ENCODE peak calls at places on chromosomes 12 and 14, in six cellular contexts. R is CD8-positive, alpha-beta T cell; J is activated CD4-positive, alpha-beta T cell treated with anti-CD3 and anti-CD28 coated beads, Interleukin-2, amount 10 ng/mL, durations not matched to agents 7 days and 5 days; I is DMS153; H is SW 1271; G is endodermal cell. K is an unnamed sample.
A peak's percentile ranks its signal among the peaks of the same experiment; 100 is the strongest.

GRCh38 chr12:49413010-49413409 is 45.7 kb downstream of the SPATS2 start:
- DNase-seq in R (no peak), J (no peak), I (no peak), H (no peak), G (no peak), K (no peak)

GRCh38 chr12:98373982-98374381 is 141.4 kb upstream of the TMPO start:
- DNase-seq in R (no peak), J (no peak), I (no peak), H (no peak), G (peak; percentile 57), K (no peak)

GRCh38 chr14:54133896-54134295 is 177.3 kb upstream of the BMP4 start:
- DNase-seq in R (no peak), J (no peak), I (no peak), H (no peak), G (peak; percentile 67), K (no peak)

GRCh38 chr12:123474493-123475255 is 16.7 kb downstream of the SNRNP35 start:
- DNase-seq in R (no peak), J (no peak), I (no peak), H (no peak), G (no peak), K (no peak)

GRCh38 chr12:89373772-89374572 is 21.7 kb upstream of the DUSP6 start:
- DNase-seq in R (no peak), J (no peak), I (no peak), H (no peak), G (no peak), K (no peak)

GRCh38 chr12:86389949-86390348 is 133.8 kb upstream of the MGAT4C start:
- DNase-seq in R (no peak), J (no peak), I (no peak), H (no peak), G (no peak), K (no peak)

GRCh38 chr14:92997343-92998061 is 74.6 kb downstream of the CHGA start:
- DNase-seq in R (no peak), J (no peak), I (no peak), H (no peak), G (no peak), K (no peak)

GRCh38 chr12:50581226-50582184 is 76.7 kb downstream of the DIP2B start:
- DNase-seq in R (no peak), J (no peak), I (no peak), H (no peak), G (no peak), K (no peak)

GRCh38 chr14:100093322-100093721 is 28.1 kb downstream of the EVL start:
- DNase-seq in R (no peak), J (no peak), I (no peak), H (no peak), G (no peak), K (no peak)

GRCh38 chr14:49424436-49425331 is 161.5 kb downstream of the RPS29 start:
- DNase-seq in R (no peak), J (no peak), I (no peak), H (no peak), G (no peak), K (no peak)

GRCh38 chr12:94182971-94183701 is 34.8 kb downstream of the PLXNC1 start:
- DNase-seq in R (no peak), J (no peak), I (no peak), H (no peak), G (no peak), K (no peak)

GRCh38 chr14:71712478-71712877 is 219.8 kb upstream of the RGS6 start:
- DNase-seq in R (no peak), J (no peak), I (no peak), H (no peak), G (no peak), K (no peak)

GRCh38 chr14:85205875-85206274 is 324.1 kb upstream of the FLRT2 start:
- DNase-seq in R (no peak), J (no peak), I (no peak), H (no peak), G (no peak), K (no peak)

GRCh38 chr12:6277982-6278438 is 32.5 kb upstream of the PLEKHG6 start:
- DNase-seq in R (no peak), J (no peak), I (no peak), H (no peak), G (no peak), K (no peak)

GRCh38 chr12:98788396-98788795 is 143.3 kb downstream of the APAF1 start:
- DNase-seq in R (no peak), J (no peak), I (no peak), H (no peak), G (no peak), K (no peak)

GRCh38 chr14:57364659-57365450 is 25.5 kb upstream of the NAA30 start:
- DNase-seq in R (no peak), J (no peak), I (no peak), H (no peak), G (peak; percentile 83), K (no peak)

GRCh38 chr12:80176706-80177105 is 77.4 kb downstream of the OTOGL start:
- DNase-seq in R (no peak), J (no peak), I (no peak), H (no peak), G (no peak), K (no peak)

GRCh38 chr14:49991491-49991890 is 98.6 kb downstream of the ARF6 start:
- DNase-seq in R (no peak), J (no peak), I (no peak), H (no peak), G (no peak), K (no peak)

GRCh38 chr14:68649461-68650189 is 143.2 kb downstream of the ZFP36L1 start:
- DNase-seq in R (no peak), J (no peak), I (no peak), H (no peak), G (peak; percentile 17), K (no peak)

GRCh38 chr12:118983147-118983824 is 1.9 kb downstream of the SRRM4 start:
- DNase-seq in R (no peak), J (no peak), I (no peak), H (no peak), G (no peak), K (no peak)

GRCh38 chr14:100972134-100972905 is 68.8 kb upstream of the RTL1 start:
- DNase-seq in R (no peak), J (no peak), I (no peak), H (no peak), G (no peak), K (no peak)